ENCODE peak calls at places on chromosomes 7 and 10, in eight cellular contexts. C, X, V, K, O, T, S and R are unnamed samples.

GRCh38 chr10:58967551-58968418 is 208.7 kb upstream of the PHYHIPL start:
- DNase-seq in C (peak), K (peak), X (peak), O (no peak), S (no peak), V (no peak), T (no peak), R (no peak)

GRCh38 chr10:30037620-30038336 is 21.6 kb downstream of the JCAD start:
- DNase-seq in S (no peak), V (no peak), X (no peak), T (no peak), K (no peak), C (no peak), O (no peak), R (no peak)

GRCh38 chr7:91570600-91570999 is 306.4 kb downstream of the FZD1 start:
- DNase-seq in S (no peak), C (no peak), X (no peak), K (no peak), V (no peak), T (no peak), O (no peak), R (no peak)

GRCh38 chr7:103065666-103066065 is 8.9 kb downstream of the FBXL13 start:
- DNase-seq in O (no peak), V (no peak), X (peak), C (peak), K (no peak), T (peak), S (no peak), R (peak)

GRCh38 chr7:43260980-43261878 is 148.8 kb downstream of the HECW1 start:
- DNase-seq in K (peak), V (peak), O (no peak), S (peak), T (peak), X (peak), C (peak), R (peak)

GRCh38 chr10:100634034-100634433 is 98.3 kb downstream of the HIF1AN start:
- DNase-seq in C (no peak), S (no peak), O (no peak), K (no peak), X (no peak), V (no peak), T (no peak), R (no peak)

GRCh38 chr7:155182406-155182970 is 112.4 kb downstream of the HTR5A start:
- DNase-seq in X (no peak), S (no peak), T (no peak), V (no peak), K (no peak), C (no peak), O (no peak), R (no peak)

GRCh38 chr7:75984130-75985008 is 10.0 kb downstream of the TMEM120A start:
- DNase-seq in K (no peak), T (no peak), S (no peak), X (no peak), C (no peak), V (no peak), O (peak), R (no peak)

GRCh38 chr10:121303273-121303890 is 294.9 kb downstream of the FGFR2 start:
- DNase-seq in K (no peak), T (no peak), S (no peak), O (no peak), V (no peak), C (no peak), X (no peak), R (no peak)

GRCh38 chr7:1339611-1340010 is 106.9 kb downstream of the UNCX start:
- DNase-seq in X (no peak), T (no peak), C (no peak), O (no peak), S (no peak), K (no peak), V (no peak), R (no peak)

GRCh38 chr7:135249901-135250300 is 16.3 kb downstream of the STRA8 start:
- DNase-seq in T (no peak), V (no peak), K (no peak), S (no peak), C (no peak), O (no peak), X (no peak), R (no peak)

GRCh38 chr10:96636546-96636945 is 49.7 kb upstream of the TM9SF3 start:
- DNase-seq in V (no peak), X (no peak), S (no peak), T (no peak), C (no peak), K (no peak), O (no peak), R (no peak)

GRCh38 chr10:786666-787512 is 97.4 kb upstream of the DIP2C start:
- DNase-seq in K (no peak), V (no peak), C (no peak), X (no peak), T (no peak), O (peak), S (no peak), R (no peak)

GRCh38 chr7:42128703-42129102 is 108.3 kb downstream of the GLI3 start:
- DNase-seq in T (no peak), V (no peak), S (no peak), K (no peak), X (peak), C (peak), O (no peak), R (no peak)

GRCh38 chr10:13844651-13845050 is 257.9 kb downstream of the PRPF18 start:
- DNase-seq in C (no peak), O (no peak), X (no peak), K (no peak), T (no peak), S (no peak), V (no peak), R (no peak)

GRCh38 chr10:43203491-43204393 is 63.1 kb downstream of the RASGEF1A start:
- DNase-seq in O (peak), S (no peak), C (peak), T (peak), K (no peak), V (peak), X (peak), R (no peak)

DNA sequence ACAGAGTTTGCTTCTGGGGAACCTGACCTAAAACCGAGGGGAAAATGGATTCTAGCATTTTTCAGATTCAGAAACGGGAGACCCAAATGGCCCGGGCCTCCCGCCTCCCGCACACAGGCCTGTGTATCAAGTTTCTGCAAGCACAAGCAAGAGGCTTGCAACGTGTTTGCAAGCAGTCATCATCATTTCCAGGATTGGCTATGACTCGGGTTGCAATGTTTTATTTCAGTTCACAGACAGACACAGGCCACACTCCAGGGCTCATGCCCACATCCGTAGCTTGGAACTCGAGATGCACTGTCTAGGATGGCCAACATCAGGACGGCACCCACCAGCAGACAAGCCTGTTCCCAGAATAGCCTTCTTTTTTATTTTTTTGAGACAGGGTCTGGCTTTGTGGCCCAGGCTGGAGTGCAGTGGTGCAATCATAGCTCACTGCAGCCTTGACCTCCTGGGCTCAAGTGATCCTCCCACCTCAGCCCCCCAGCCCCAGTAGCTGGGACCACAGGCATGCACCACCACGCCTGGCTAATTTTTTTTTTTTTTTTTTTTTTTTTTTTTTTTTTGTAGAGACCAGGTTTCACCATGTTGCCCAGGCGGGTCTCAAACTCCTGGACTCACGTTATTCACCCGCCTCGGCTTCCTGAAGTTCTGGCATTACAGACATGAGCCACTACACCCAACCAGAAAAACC is 68.1 kb upstream of the FOXK1 start:
- DNase-seq in S (no peak), O (no peak), C (no peak), X (peak), V (no peak), T (peak), K (no peak), R (no peak)
- TF ChIP-seq CTCF in S (no peak), O (no peak), C (no peak), X (no peak), V (no peak), T (peak), K (no peak), R (no peak)

DNA sequence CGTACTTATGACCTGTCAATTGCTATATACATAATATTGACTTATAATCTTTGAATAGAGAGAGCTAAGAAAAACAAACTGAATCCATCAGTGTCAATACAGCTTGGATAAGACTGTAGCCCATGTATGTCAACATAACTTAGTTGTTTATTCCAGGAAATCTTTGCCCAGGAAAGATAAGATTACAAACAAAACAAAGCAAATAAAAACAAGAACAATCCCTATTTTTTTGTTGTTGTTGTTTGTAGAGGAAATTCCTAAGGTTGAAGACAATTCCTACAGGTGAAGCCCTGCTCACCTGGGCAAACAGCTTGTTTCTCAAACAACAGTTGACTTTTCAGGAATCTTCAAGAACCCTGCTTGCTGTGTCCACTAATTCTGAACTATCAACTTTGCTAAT is 76.0 kb downstream of the HYCC1 start:
- DNase-seq in K (no peak), O (no peak), S (no peak), V (no peak), X (no peak), T (no peak), C (peak), R (no peak)
- TF ChIP-seq CTCF in K (no peak), O (no peak), S (no peak), V (no peak), X (no peak), T (no peak), C (no peak), R (no peak)

DNA sequence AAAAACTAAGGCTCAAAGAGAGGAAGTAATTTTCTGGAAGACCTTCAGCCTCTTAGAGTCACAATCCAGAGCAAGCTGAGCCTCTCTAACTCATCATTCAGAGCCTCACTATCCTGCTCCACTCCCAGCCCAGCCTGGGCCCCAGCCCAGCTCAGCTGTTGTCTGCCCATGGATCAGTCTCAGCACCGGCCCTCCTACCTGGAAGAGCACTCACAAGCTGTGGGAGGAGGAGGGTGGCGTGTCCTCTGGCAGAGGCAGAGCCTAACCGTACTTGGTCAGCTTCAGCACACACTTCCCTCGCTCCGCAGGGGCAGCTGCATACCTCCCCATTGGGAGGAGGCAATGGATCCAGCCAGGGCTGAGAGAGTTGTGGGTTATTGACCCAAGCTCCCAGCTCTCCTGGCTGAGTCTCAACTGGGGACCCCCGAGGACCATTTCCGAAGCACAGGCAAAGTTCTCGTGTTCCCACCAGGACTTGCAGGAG is 66.7 kb upstream of the GPR26 start:
- DNase-seq in V (no peak), O (no peak), T (no peak), C (no peak), K (no peak), S (no peak), X (no peak), R (no peak)
- TF ChIP-seq CTCF in V (no peak), O (no peak), T (no peak), C (no peak), K (no peak), S (no peak), X (no peak), R (no peak)

GRCh38 chr7:16098585-16099179 is 322.7 kb downstream of the CRPPA start:
- DNase-seq in S (peak), O (no peak), V (peak), X (peak), C (peak), T (no peak), K (peak), R (no peak)
- TF ChIP-seq CTCF in S (peak), O (peak), V (peak), X (peak), C (peak), T (peak), K (peak), R (no peak)

DNA sequence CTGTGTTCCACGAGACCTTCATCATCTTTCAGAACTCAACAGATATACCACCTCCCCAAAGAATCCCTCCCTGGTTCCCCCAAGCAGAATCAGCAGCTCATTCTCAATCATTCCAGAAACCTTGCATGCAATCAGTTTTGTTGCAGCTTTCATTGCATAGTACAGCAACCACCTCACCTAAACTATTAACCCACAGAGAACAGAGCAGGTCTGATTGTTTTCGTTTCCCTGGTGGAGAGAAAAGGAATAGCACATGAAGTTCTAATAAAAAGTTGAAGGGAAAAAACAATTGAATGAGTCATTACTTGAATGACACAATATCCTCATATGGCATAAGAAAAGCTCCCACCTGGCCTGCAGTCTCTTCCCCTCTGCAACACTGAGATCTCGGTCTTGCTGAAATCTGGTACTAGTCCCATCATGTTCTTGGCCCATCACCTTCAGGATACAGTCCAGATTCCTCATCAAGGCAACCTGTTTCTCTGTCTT is 147.1 kb upstream of the GDF10 start:
- DNase-seq in X (peak), S (no peak), O (no peak), V (no peak), K (no peak), C (peak), T (no peak), R (no peak)
- TF ChIP-seq CTCF in X (peak), S (no peak), O (peak), V (peak), K (peak), C (peak), T (peak), R (peak)

GRCh38 chr7:100722480-100723212 is 2.4 kb downstream of the EPO start:
- DNase-seq in K (no peak), V (no peak), T (no peak), C (no peak), O (no peak), S (no peak), X (no peak), R (no peak)

GRCh38 chr7:100721505-100721812 is 1.2 kb downstream of the EPO start:
- DNase-seq in V (no peak), K (no peak), T (no peak), O (no peak), S (no peak), X (no peak), C (no peak), R (no peak)

GRCh38 chr7:100720645-100721504 is 607 bp downstream of the EPO start:
- DNase-seq in C (peak), K (no peak), T (no peak), X (no peak), V (no peak), O (no peak), S (no peak), R (no peak)

GRCh38 chr7:100720320-100720644 is at the start of gene EPO:
- DNase-seq in O (no peak), X (no peak), V (no peak), T (no peak), K (no peak), S (no peak), C (peak), R (no peak)

DNA sequence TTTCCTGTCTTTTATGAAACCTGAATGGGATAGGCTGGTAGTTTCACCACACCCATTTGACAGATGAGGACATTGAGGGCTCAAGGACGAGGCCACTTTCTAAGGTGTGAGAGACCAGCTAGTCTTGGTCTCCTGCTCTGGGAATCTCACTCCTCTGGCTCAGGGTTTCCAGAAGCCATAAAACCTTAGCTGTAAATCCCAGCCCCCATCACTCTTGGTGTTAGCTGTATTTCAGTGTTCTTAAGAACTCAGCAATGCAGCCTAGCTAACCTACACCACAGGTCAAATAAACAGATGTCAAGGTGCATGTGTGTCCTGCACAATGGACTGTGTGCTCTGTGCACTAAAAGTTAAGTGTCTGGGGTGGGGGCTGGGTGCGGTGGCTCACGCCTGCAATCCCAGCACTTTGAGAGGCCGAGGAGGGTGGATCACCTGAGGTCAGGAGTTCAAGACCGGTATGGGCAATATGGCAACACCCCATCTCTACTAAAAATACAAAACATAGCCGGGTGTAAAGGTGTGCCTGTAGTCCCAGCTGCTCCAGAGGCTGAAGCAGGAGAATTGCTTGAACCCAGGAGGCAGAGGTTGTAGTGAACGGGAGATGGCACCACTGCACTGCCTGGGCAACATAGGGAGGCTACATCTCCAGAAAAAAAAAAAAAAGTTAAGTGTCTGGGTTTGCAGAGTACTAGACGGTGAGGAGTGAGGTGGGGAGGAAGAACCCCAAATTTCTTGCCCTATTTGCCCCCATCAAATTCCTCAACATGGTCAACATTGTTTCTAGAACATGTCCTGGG is 547 bp upstream of the EPO start:
- DNase-seq in O (no peak), K (no peak), S (no peak), V (no peak), C (no peak), T (no peak), X (peak), R (no peak)
- TF ChIP-seq CTCF in O (no peak), K (no peak), S (no peak), V (no peak), C (peak), T (no peak), X (peak), R (no peak)